ENCODE peak calls at places on chromosomes 5 and 9, in seven cellular contexts. A is adrenal gland; S is CD8-positive, alpha-beta memory T cell; V is spleen; R is mesendoderm; G is Jurkat, Clone E6-1; F is dorsolateral prefrontal cortex. O is an unnamed sample.

GRCh38 chr9:123364241-123364824 is 8.3 kb downstream of the CRB2 start:
- DNase-seq in R (no peak), F (peak; percentile 88), G (no peak), S (no peak), V (no peak), A (no peak), O (no peak)

GRCh38 chr5:158640581-158640980 is 459.1 kb downstream of the EBF1 start:
- DNase-seq in R (no peak), S (no peak), G (no peak), V (no peak), A (no peak), F (no peak), O (no peak)

GRCh38 chr9:137069508-137070071 is 767 bp downstream of the SAPCD2 start:
- DNase-seq in S (no peak), F (no peak), G (no peak), R (no peak), A (no peak), V (peak; percentile 82), O (no peak)

GRCh38 chr9:76369583-76369982 is 24.6 kb downstream of the RFK start:
- DNase-seq in F (no peak), S (no peak), G (peak; percentile 56), A (peak; percentile 29), V (no peak), R (peak; percentile 31), O (no peak)

GRCh38 chr5:155700333-155700732 is 626.6 kb upstream of the SGCD start:
- DNase-seq in S (no peak), F (no peak), A (no peak), R (peak; percentile 69), G (no peak), V (no peak), O (no peak)

GRCh38 chr5:76426391-76426802 is 23.3 kb downstream of the IQGAP2 start:
- DNase-seq in G (no peak), V (no peak), F (no peak), A (no peak), R (peak; percentile 27), S (no peak), O (no peak)

GRCh38 chr5:15354011-15354410 is 146.0 kb upstream of the FBXL7 start:
- DNase-seq in A (no peak), S (no peak), F (no peak), V (no peak), R (peak; percentile 32), G (no peak), O (no peak)

GRCh38 chr5:116289276-116289675 is 204.5 kb downstream of the COMMD10 start:
- DNase-seq in F (no peak), S (no peak), V (no peak), R (peak; percentile 65), G (no peak), A (no peak), O (no peak)

GRCh38 chr5:147906326-147907095 is at the start of gene C5orf46:
- DNase-seq in F (no peak), G (no peak), S (no peak), A (no peak), V (no peak), R (no peak), O (no peak)

GRCh38 chr5:26669523-26669922 is 368.9 kb downstream of the CDH9 start:
- DNase-seq in R (no peak), F (no peak), S (no peak), G (no peak), A (no peak), V (peak; percentile 72), O (no peak)

GRCh38 chr9:37281541-37281940 is 141.0 kb upstream of the GRHPR start:
- DNase-seq in F (no peak), V (no peak), R (no peak), A (no peak), S (no peak), G (no peak), O (no peak)

GRCh38 chr5:130529111-130529510 is 624.8 kb downstream of the CHSY3 start:
- DNase-seq in R (no peak), G (no peak), S (no peak), V (peak; percentile 54), F (no peak), A (no peak), O (no peak)

GRCh38 chr5:179060116-179061008 is at the start of gene ZNF354C:
- DNase-seq in S (peak; percentile 89), V (peak; percentile 96), G (no peak), A (peak; percentile 88), F (peak; percentile 85), R (peak; percentile 91), O (no peak)

GRCh38 chr5:134174841-134175839 is 1.6 kb downstream of the SKP1 start:
- DNase-seq in F (no peak), G (no peak), S (no peak), R (peak; percentile 50), V (no peak), A (no peak), O (no peak)

GRCh38 chr9:75953218-75953617 is 62.7 kb downstream of the PCSK5 start:
- DNase-seq in G (no peak), S (no peak), F (no peak), R (peak; percentile 38), A (no peak), V (no peak), O (no peak)

GRCh38 chr5:26121343-26121742 is 917.0 kb downstream of the CDH9 start:
- DNase-seq in A (no peak), G (peak; percentile 42), F (no peak), V (no peak), R (peak; percentile 45), S (no peak), O (no peak)

GRCh38 chr5:108655750-108656450 is 91.8 kb upstream of the FER start:
- DNase-seq in V (no peak), S (no peak), G (no peak), A (no peak), F (no peak), R (no peak), O (no peak)

GRCh38 chr5:98968056-98968564 is 39.3 kb upstream of the CHD1 start:
- DNase-seq in F (no peak), G (no peak), R (no peak), V (no peak), S (no peak), A (no peak), O (no peak)

GRCh38 chr5:16385516-16386090 is 80.0 kb downstream of the ZNF622 start:
- DNase-seq in S (no peak), A (no peak), V (no peak), R (no peak), F (no peak), G (no peak), O (no peak)

GRCh38 chr9:124328285-124328684 is 70.5 kb downstream of the NEK6 start:
- DNase-seq in A (no peak), G (no peak), F (no peak), S (no peak), R (no peak), V (no peak), O (no peak)

GRCh38 chr5:168481330-168481788 is 4.9 kb upstream of the RARS1 start:
- DNase-seq in V (no peak), S (no peak), A (no peak), F (no peak), R (peak; percentile 46), G (peak; percentile 83), O (peak; percentile 89)

GRCh38 chr9:89878687-89879086 is 273.9 kb downstream of the GADD45G start:
- DNase-seq in S (no peak), R (no peak), G (no peak), V (peak; percentile 70), F (peak; percentile 56), A (peak; percentile 93), O (no peak)

DNA sequence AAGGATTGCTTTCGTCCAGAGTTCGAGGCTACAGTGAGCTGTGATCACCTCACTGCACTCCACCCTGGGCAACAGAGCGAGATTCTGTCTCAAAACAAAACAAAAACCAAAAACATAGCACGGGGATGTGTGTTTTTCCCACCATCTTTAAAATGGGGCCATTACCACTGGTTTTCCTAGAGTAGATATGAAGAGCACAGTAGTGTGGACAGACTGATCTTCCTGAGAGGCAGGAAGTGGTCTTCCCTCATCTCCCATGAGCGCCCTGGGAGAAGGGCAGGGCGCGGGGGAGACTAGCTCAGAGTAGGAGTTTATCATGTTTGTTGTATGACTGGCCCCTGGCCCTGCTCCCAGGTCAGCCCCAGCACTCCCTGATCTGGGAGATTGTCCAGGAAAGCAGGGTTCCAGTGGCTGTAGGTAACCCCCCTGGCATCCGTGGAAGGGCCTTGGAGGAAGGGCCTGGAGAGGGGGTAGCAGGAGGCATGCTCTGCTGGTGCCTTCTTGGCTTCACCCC is 2.3 kb downstream of the SUSD3 start:
- DNase-seq in S (no peak), G (no peak), V (no peak), A (no peak), R (no peak), F (no peak), O (no peak)
- H3K4me3 ChIP-seq in S (peak overlapping the region; percentile 72), G (no peak overlapping the region), V (peak overlapping the region; percentile 88), A (no peak overlapping the region), R (no peak overlapping the region), F (no peak overlapping the region), O (peak overlapping the region; percentile 68)

GRCh38 chr5:132813599-132814440 is 718 bp downstream of the SOWAHA start:
- DNase-seq in V (peak; percentile 74), F (no peak), R (peak; percentile 61), A (peak; percentile 27), G (no peak), S (peak; percentile 43), O (no peak)
- H3K4me3 ChIP-seq in V (peak overlapping the region; percentile 65), F (peak overlapping the region; percentile 61), R (no peak overlapping the region), A (no peak overlapping the region), G (peak overlapping the region; percentile 41), S (no peak overlapping the region), O (peak overlapping the region; percentile 42)

DNA sequence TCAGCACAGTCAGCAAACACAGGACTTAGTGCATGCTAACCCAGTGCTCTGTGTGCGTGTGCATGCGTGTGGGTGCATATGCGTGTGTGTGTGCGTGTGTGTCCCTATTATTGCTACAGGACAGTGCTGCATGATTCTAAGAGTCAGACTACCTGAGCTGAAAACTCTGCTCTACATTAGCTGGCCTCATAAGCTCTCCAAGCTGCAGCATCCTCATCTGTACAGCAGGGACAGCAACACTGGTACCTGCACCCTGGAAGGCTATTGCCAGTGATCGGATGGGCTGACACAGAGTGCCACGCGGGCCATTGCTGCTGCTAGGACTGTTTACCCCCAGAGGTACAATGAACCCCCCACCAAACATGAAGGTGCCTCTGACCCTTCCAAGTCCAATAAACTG is 1.2 kb downstream of the ADAMTS12 start:
- DNase-seq in F (no peak), V (no peak), G (no peak), R (peak; percentile 54), S (no peak), A (no peak), O (no peak)
- H3K4me3 ChIP-seq in F (no peak overlapping the region), V (peak overlapping the region; percentile 64), G (no peak overlapping the region), R (no peak overlapping the region), S (no peak overlapping the region), A (no peak overlapping the region), O (no peak overlapping the region)

DNA sequence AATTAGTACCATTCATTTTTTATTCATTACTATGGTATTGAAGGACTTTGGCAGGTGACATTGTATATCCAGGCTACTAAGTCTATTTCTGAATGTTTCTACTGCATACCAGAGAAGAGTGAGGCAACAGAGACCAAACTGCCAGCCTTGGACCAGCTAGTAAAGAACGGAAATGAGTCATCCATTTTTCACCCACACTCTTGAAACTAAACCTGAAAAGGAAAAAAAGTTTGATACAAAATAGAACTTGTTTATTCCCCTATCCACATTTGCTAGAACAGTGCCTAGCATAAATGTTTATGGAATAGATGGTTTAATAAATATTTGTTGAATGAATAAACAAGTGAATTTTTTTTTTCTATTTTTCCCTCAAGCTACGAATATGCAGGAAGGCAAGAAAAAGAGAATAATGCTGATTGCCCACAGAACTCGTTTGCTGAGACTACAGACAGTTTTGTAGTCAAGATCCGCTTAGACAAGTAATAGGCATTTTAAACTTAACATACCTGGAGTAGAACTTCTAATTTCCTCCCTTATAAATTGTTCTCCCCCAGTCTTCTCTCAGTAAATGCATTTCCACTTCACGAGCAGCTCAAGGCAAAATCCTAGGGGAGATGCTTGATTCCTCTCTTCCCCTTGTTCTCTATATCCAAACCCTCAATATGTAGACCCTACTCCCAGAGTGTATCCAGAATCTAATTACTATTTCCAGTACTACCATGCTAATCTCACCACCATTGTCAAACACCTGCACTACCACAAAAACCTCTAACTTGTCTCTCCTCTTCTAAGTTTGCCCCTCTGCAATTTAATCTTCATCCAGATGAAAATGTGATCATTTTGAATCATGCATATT is 146.1 kb upstream of the RASA1 start:
- DNase-seq in A (peak; percentile 39), V (no peak), G (peak; percentile 72), R (peak; percentile 19), F (no peak), S (peak; percentile 14), O (peak; percentile 71)
- H3K4me3 ChIP-seq in A (no peak overlapping the region), V (peak overlapping the region; percentile 32), G (peak overlapping the region; percentile 27), R (no peak overlapping the region), F (no peak overlapping the region), S (peak overlapping the region; percentile 10), O (no peak overlapping the region)

O was measured in GM12864.